ENCODE peak calls at places on chromosomes 11 and 22, in eight cellular contexts. V, Y, N, U, P, J, G and S are unnamed samples.

GRCh38 chr22:42920101-42920820 is 63.2 kb upstream of the ARFGAP3 start:
- DNase-seq in V (peak; percentile 46), Y (peak; percentile 32), N (no peak), U (no peak), P (no peak), J (no peak), G (no peak), S (no peak)

GRCh38 chr22:44765571-44766285 is 13.4 kb downstream of the ARHGAP8 start:
- DNase-seq in V (no peak), Y (no peak), N (no peak), U (no peak), P (no peak), J (no peak), G (no peak), S (no peak)

GRCh38 chr11:70716986-70717775 is 318.9 kb downstream of the CTTN start:
- DNase-seq in V (no peak), Y (no peak), N (no peak), U (no peak), P (no peak), J (no peak), G (no peak), S (no peak)

GRCh38 chr22:46450931-46451660 is 86.3 kb downstream of the CELSR1 start:
- DNase-seq in V (no peak), Y (no peak), N (peak; percentile 88), U (no peak), P (no peak), J (no peak), G (no peak), S (no peak)

GRCh38 chr22:19986410-19987341 is 29.9 kb downstream of the ARVCF start:
- DNase-seq in V (no peak), Y (peak; percentile 91), N (peak; percentile 37), U (peak; percentile 35), P (peak; percentile 36), J (peak; percentile 43), G (peak; percentile 28), S (no peak)

GRCh38 chr11:35302388-35302787 is 117.0 kb downstream of the SLC1A2 start:
- DNase-seq in V (no peak), Y (no peak), N (peak; percentile 32), U (no peak), P (no peak), J (no peak), G (no peak), S (no peak)

GRCh38 chr11:47258317-47258902 is 614 bp downstream of the NR1H3 start:
- DNase-seq in V (no peak), Y (no peak), N (no peak), U (no peak), P (no peak), J (no peak), G (no peak), S (no peak)

GRCh38 chr11:47587733-47588326 is 1.4 kb downstream of the FAM180B start:
- DNase-seq in V (no peak), Y (peak; percentile 84), N (no peak), U (no peak), P (no peak), J (no peak), G (no peak), S (no peak)

GRCh38 chr11:111944139-111944538 is 7.0 kb downstream of the DIXDC1 start:
- DNase-seq in V (peak; percentile 75), Y (no peak), N (peak; percentile 73), U (peak; percentile 20), P (no peak), J (no peak), G (peak; percentile 78), S (no peak)

GRCh38 chr11:72084960-72085359 is 4.3 kb downstream of the LRRC51 start:
- DNase-seq in V (no peak), Y (no peak), N (no peak), U (no peak), P (no peak), J (no peak), G (no peak), S (no peak)